ENCODE peak calls at places on chromosomes 16 and 17, in seven cellular contexts. One of them, this sample, is unnamed.

GRCh38 chr16:30049871-30050270 is 15.7 kb upstream of the ALDOA start:
- DNase-seq in GM12878: no peak
- DNase-seq in H1: no peak
- DNase-seq in GM12892: no peak
- DNase-seq in K562: no peak
- DNase-seq in SK-N-SH: no peak
- DNase-seq in HepG2: no peak
- DNase-seq in this sample: no peak

GRCh38 chr16:59886021-59886420 is 1151.9 kb upstream of the GOT2 start:
- DNase-seq in SK-N-SH: no peak
- DNase-seq in GM12892: no peak
- DNase-seq in H1: no peak
- DNase-seq in GM12878: no peak
- DNase-seq in HepG2: no peak
- DNase-seq in K562: no peak
- DNase-seq in this sample: no peak

GRCh38 chr17:71063127-71063526 is 893.8 kb downstream of the KCNJ2 start:
- DNase-seq in H1: no peak
- DNase-seq in SK-N-SH: no peak
- DNase-seq in GM12892: no peak
- DNase-seq in K562: no peak
- DNase-seq in GM12878: no peak
- DNase-seq in HepG2: no peak
- DNase-seq in this sample: no peak

GRCh38 chr16:87309912-87310485 is 7.2 kb downstream of the C16orf95 start:
- DNase-seq in K562: no peak
- DNase-seq in GM12878: no peak
- DNase-seq in GM12892: no peak
- DNase-seq in H1: no peak
- DNase-seq in HepG2: no peak
- DNase-seq in SK-N-SH: no peak
- DNase-seq in this sample: no peak

GRCh38 chr17:33511670-33512069 is 218.6 kb upstream of the ASIC2 start:
- DNase-seq in GM12878: no peak
- DNase-seq in HepG2: no peak
- DNase-seq in K562: no peak
- DNase-seq in H1: no peak
- DNase-seq in GM12892: no peak
- DNase-seq in SK-N-SH: no peak
- DNase-seq in this sample: no peak

GRCh38 chr17:77374170-77374936 is 233.6 kb downstream of the SEC14L1 start:
- DNase-seq in HepG2: peak; percentile 95
- DNase-seq in GM12878: no peak
- DNase-seq in K562: peak; percentile 84
- DNase-seq in SK-N-SH: peak; percentile 93
- DNase-seq in H1: peak; percentile 59
- DNase-seq in GM12892: peak; percentile 61
- DNase-seq in this sample: peak; percentile 86

GRCh38 chr16:20911361-20911760 is 10.8 kb downstream of the LYRM1 start:
- DNase-seq in GM12892: no peak
- DNase-seq in K562: no peak
- DNase-seq in HepG2: no peak
- DNase-seq in SK-N-SH: no peak
- DNase-seq in GM12878: no peak
- DNase-seq in H1: no peak
- DNase-seq in this sample: no peak

GRCh38 chr17:74921769-74922168 is 1.3 kb downstream of the USH1G start:
- DNase-seq in H1: no peak
- DNase-seq in GM12878: no peak
- DNase-seq in HepG2: no peak
- DNase-seq in SK-N-SH: no peak
- DNase-seq in K562: no peak
- DNase-seq in GM12892: no peak
- DNase-seq in this sample: no peak

GRCh38 chr17:14826361-14826760 is 438.8 kb downstream of the PMP22 start:
- DNase-seq in HepG2: no peak
- DNase-seq in H1: no peak
- DNase-seq in SK-N-SH: no peak
- DNase-seq in GM12878: no peak
- DNase-seq in K562: no peak
- DNase-seq in GM12892: no peak
- DNase-seq in this sample: no peak

GRCh38 chr17:52476638-52477313 is 318.3 kb upstream of the CA10 start:
- DNase-seq in GM12878: no peak
- DNase-seq in GM12892: no peak
- DNase-seq in H1: no peak
- DNase-seq in HepG2: no peak
- DNase-seq in SK-N-SH: no peak
- DNase-seq in K562: no peak
- DNase-seq in this sample: no peak

GRCh38 chr17:43714338-43715149 is 44.0 kb downstream of the SOST start:
- DNase-seq in HepG2: no peak
- DNase-seq in H1: no peak
- DNase-seq in GM12892: no peak
- DNase-seq in K562: no peak
- DNase-seq in SK-N-SH: no peak
- DNase-seq in GM12878: no peak
- DNase-seq in this sample: no peak

GRCh38 chr16:1776991-1777374 is 4.0 kb upstream of the MRPS34 start:
- DNase-seq in K562: no peak
- DNase-seq in H1: no peak
- DNase-seq in HepG2: no peak
- DNase-seq in GM12878: no peak
- DNase-seq in SK-N-SH: no peak
- DNase-seq in GM12892: no peak
- DNase-seq in this sample: no peak

GRCh38 chr16:87101903-87102302 is 215.3 kb downstream of the C16orf95 start:
- DNase-seq in GM12892: no peak
- DNase-seq in GM12878: no peak
- DNase-seq in HepG2: no peak
- DNase-seq in H1: no peak
- DNase-seq in K562: no peak
- DNase-seq in SK-N-SH: no peak
- DNase-seq in this sample: no peak

GRCh38 chr17:40352779-40353394 is 11.7 kb downstream of the GJD3 start:
- DNase-seq in GM12878: no peak
- DNase-seq in HepG2: peak; percentile 84
- DNase-seq in K562: no peak
- DNase-seq in SK-N-SH: no peak
- DNase-seq in GM12892: no peak
- DNase-seq in H1: no peak
- DNase-seq in this sample: no peak

GRCh38 chr16:55915116-55915827 is 40.1 kb upstream of the CES5A start:
- DNase-seq in SK-N-SH: no peak
- DNase-seq in HepG2: no peak
- DNase-seq in GM12878: no peak
- DNase-seq in K562: no peak
- DNase-seq in GM12892: no peak
- DNase-seq in H1: no peak
- DNase-seq in this sample: no peak

GRCh38 chr16:49857423-49858181 is 1.7 kb upstream of the ZNF423 start:
- DNase-seq in HepG2: peak; percentile 32
- DNase-seq in GM12892: peak; percentile 69
- DNase-seq in GM12878: no peak
- DNase-seq in H1: peak; percentile 65
- DNase-seq in K562: peak; percentile 86
- DNase-seq in SK-N-SH: peak; percentile 86
- DNase-seq in this sample: peak; percentile 79
- TF ChIP-seq TAF1 in HepG2: no peak
- TF ChIP-seq TAF1 in GM12892: no peak
- TF ChIP-seq TAF1 in GM12878: no peak
- TF ChIP-seq TAF1 in H1: no peak
- TF ChIP-seq TAF1 in K562: no peak
- TF ChIP-seq TAF1 in SK-N-SH: no peak
- TF ChIP-seq TAF1 in this sample: no peak

DNA sequence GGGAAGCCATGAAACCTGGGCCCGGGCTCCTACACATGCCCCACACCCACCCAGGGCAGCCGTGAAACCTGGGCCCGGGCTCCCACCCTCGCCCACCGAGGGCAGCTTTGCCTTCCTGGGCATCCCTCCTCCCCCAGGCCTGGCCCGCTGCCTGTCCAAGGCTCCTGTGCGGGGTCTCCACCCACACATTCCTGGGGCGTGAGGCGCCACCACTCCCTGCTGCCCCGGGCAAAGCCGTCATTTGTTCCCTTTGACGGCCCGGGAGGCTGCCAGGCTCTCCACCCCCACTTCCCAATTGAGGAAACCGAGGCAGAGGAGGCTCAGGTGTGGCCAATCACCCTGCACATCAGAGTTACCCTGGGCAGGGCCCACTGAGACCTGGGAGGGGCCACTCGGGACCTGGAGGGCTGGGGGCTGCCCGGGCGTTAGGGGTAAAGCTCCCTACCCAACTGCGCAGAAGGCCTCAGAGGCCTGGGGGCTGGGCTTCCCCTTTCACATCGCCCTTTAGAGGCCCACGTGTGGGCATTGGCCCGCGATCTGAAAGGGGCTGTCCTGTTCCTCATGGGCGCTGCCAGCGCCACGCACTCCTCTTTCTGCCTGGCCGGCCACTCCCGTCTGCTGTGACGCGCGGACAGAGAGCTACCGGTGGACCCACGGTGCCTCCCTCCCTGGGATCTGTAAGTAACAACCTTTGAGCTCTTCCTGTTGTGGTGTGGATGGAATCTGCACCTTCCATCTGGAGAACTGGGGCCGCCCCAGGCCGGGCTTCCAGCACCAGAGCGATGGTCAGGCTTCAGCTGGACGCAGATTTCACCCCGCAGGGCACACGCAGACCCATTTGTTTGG is at the start of gene MSLN:
- DNase-seq in SK-N-SH: no peak
- DNase-seq in K562: no peak
- DNase-seq in GM12878: no peak
- DNase-seq in H1: no peak
- DNase-seq in HepG2: peak; percentile 61
- DNase-seq in GM12892: no peak
- DNase-seq in this sample: no peak
- TF ChIP-seq TAF1 in SK-N-SH: no peak
- TF ChIP-seq TAF1 in K562: no peak
- TF ChIP-seq TAF1 in GM12878: no peak
- TF ChIP-seq TAF1 in H1: no peak
- TF ChIP-seq TAF1 in HepG2: no peak
- TF ChIP-seq TAF1 in GM12892: no peak
- TF ChIP-seq TAF1 in this sample: no peak

GRCh38 chr16:4747906-4748681 is 13.8 kb downstream of the DNAAF8 start:
- DNase-seq in GM12892: no peak
- DNase-seq in SK-N-SH: no peak
- DNase-seq in K562: no peak
- DNase-seq in H1: no peak
- DNase-seq in GM12878: no peak
- DNase-seq in HepG2: no peak
- DNase-seq in this sample: no peak
- TF ChIP-seq TAF1 in GM12892: no peak
- TF ChIP-seq TAF1 in SK-N-SH: no peak
- TF ChIP-seq TAF1 in K562: no peak
- TF ChIP-seq TAF1 in H1: no peak
- TF ChIP-seq TAF1 in GM12878: no peak
- TF ChIP-seq TAF1 in HepG2: no peak
- TF ChIP-seq TAF1 in this sample: no peak

DNA sequence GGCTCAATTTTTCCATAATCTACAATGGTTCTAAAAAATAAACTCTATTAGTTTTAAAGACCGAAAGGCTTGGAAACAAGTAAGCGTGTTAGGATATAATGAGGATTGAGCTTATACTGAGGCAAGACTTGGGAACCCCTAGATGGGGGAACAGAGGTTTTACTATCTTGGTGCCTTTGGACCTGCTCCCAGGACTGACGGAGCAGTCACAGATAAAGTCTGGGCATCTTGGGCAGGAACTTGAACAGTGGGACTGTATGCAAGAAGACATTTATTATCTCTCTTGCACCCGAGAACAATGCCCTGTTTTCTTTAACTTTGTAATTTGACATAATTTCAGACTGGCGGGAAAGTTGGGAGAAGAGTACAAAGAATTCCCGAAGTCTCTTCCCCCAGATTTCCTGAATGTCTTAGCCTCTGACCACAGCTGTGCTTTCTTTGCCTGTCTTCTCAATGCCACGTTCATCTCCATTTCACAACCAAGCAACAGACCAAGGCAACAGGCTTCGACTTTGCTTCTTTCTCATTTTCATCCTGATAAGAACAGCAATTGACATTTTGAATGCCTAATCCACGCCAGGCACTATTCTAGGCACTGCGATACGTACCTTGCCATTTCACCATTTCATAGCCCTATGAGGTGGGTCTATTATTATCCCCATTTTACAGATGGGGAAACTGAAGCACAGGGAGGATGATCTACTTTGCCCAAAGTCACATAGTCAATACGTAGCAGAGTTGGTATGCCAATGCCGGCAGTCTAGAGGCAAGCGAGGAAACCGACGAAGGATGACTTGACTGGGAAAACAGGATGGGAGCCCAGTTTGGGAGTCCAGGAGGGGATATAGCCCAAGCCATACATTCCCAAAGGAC is 3.0 kb upstream of the IL4R start:
- DNase-seq in GM12892: no peak
- DNase-seq in SK-N-SH: no peak
- DNase-seq in H1: no peak
- DNase-seq in GM12878: no peak
- DNase-seq in K562: no peak
- DNase-seq in HepG2: no peak
- DNase-seq in this sample: no peak
- TF ChIP-seq TAF1 in GM12892: no peak
- TF ChIP-seq TAF1 in SK-N-SH: no peak
- TF ChIP-seq TAF1 in H1: no peak
- TF ChIP-seq TAF1 in GM12878: no peak
- TF ChIP-seq TAF1 in K562: no peak
- TF ChIP-seq TAF1 in HepG2: no peak
- TF ChIP-seq TAF1 in this sample: no peak

GRCh38 chr17:13181683-13182082 is 163.9 kb upstream of the ELAC2 start:
- DNase-seq in GM12878: no peak
- DNase-seq in H1: no peak
- DNase-seq in SK-N-SH: no peak
- DNase-seq in K562: no peak
- DNase-seq in HepG2: no peak
- DNase-seq in GM12892: no peak
- DNase-seq in this sample: no peak
- TF ChIP-seq TAF1 in GM12878: no peak
- TF ChIP-seq TAF1 in H1: no peak
- TF ChIP-seq TAF1 in SK-N-SH: no peak
- TF ChIP-seq TAF1 in K562: no peak
- TF ChIP-seq TAF1 in HepG2: no peak
- TF ChIP-seq TAF1 in GM12892: no peak
- TF ChIP-seq TAF1 in this sample: no peak

This sample was measured in GM12891.